ENCODE peak calls at places on chromosome X, in four cellular contexts. One of them, this sample, is unnamed.

GRCh38 chrX:131802836-131803626 is 220.1 kb upstream of the STK26 start:
- DNase-seq in trophoblast cell: peak; percentile 97
- DNase-seq in H1: no peak
- DNase-seq in mesenchymal stem cell: no peak
- DNase-seq in this sample: no peak

GRCh38 chrX:53287493-53288138 is 6.2 kb upstream of the IQSEC2 start:
- DNase-seq in trophoblast cell: peak; percentile 12
- DNase-seq in H1: no peak
- DNase-seq in mesenchymal stem cell: peak; percentile 71
- DNase-seq in this sample: no peak

GRCh38 chrX:39805022-39805421 is 292.7 kb downstream of the BCOR start:
- DNase-seq in trophoblast cell: peak; percentile 68
- DNase-seq in H1: no peak
- DNase-seq in mesenchymal stem cell: no peak
- DNase-seq in this sample: no peak

GRCh38 chrX:152873361-152873760 is 24.5 kb upstream of the ZNF185 start:
- DNase-seq in trophoblast cell: no peak
- DNase-seq in H1: no peak
- DNase-seq in mesenchymal stem cell: no peak
- DNase-seq in this sample: no peak

GRCh38 chrX:53284684-53285447 is 3.5 kb upstream of the IQSEC2 start:
- DNase-seq in trophoblast cell: peak; percentile 70
- DNase-seq in H1: peak; percentile 21
- DNase-seq in mesenchymal stem cell: peak; percentile 46
- DNase-seq in this sample: peak; percentile 42

GRCh38 chrX:48695524-48695875 is 1.0 kb upstream of the SUV39H1 start:
- DNase-seq in trophoblast cell: peak; percentile 46
- DNase-seq in H1: no peak
- DNase-seq in mesenchymal stem cell: peak; percentile 23
- DNase-seq in this sample: no peak

GRCh38 chrX:152197425-152197824 is 59.0 kb upstream of the MAGEA10 start:
- DNase-seq in trophoblast cell: no peak
- DNase-seq in H1: no peak
- DNase-seq in mesenchymal stem cell: no peak
- DNase-seq in this sample: no peak

GRCh38 chrX:110847334-110847733 is 51.7 kb upstream of the CHRDL1 start:
- DNase-seq in trophoblast cell: peak; percentile 90
- DNase-seq in H1: no peak
- DNase-seq in mesenchymal stem cell: peak; percentile 61
- DNase-seq in this sample: peak; percentile 61

GRCh38 chrX:41473936-41474725 is 27.0 kb downstream of the NYX start:
- DNase-seq in trophoblast cell: no peak
- DNase-seq in H1: no peak
- DNase-seq in mesenchymal stem cell: no peak
- DNase-seq in this sample: no peak

GRCh38 chrX:44961817-44962607 is 89.0 kb downstream of the KDM6A start:
- DNase-seq in trophoblast cell: no peak
- DNase-seq in H1: no peak
- DNase-seq in mesenchymal stem cell: no peak
- DNase-seq in this sample: no peak

GRCh38 chrX:124863303-124863702 is 456.4 kb upstream of the TEX13C start:
- DNase-seq in trophoblast cell: no peak
- DNase-seq in H1: no peak
- DNase-seq in mesenchymal stem cell: no peak
- DNase-seq in this sample: no peak

GRCh38 chrX:48508400-48509244 is at the start of gene PORCN:
- DNase-seq in trophoblast cell: peak; percentile 55
- DNase-seq in H1: no peak
- DNase-seq in mesenchymal stem cell: peak; percentile 57
- DNase-seq in this sample: peak; percentile 50

GRCh38 chrX:38987135-38987780 is 186.0 kb downstream of the MID1IP1 start:
- DNase-seq in trophoblast cell: no peak
- DNase-seq in H1: no peak
- DNase-seq in mesenchymal stem cell: no peak
- DNase-seq in this sample: no peak

GRCh38 chrX:10239611-10240064 is 82.9 kb downstream of the CLCN4 start:
- DNase-seq in trophoblast cell: no peak
- DNase-seq in H1: no peak
- DNase-seq in mesenchymal stem cell: peak; percentile 44
- DNase-seq in this sample: no peak

GRCh38 chrX:10296581-10296980 is 139.8 kb downstream of the CLCN4 start:
- DNase-seq in trophoblast cell: no peak
- DNase-seq in H1: no peak
- DNase-seq in mesenchymal stem cell: peak; percentile 79
- DNase-seq in this sample: no peak

DNA sequence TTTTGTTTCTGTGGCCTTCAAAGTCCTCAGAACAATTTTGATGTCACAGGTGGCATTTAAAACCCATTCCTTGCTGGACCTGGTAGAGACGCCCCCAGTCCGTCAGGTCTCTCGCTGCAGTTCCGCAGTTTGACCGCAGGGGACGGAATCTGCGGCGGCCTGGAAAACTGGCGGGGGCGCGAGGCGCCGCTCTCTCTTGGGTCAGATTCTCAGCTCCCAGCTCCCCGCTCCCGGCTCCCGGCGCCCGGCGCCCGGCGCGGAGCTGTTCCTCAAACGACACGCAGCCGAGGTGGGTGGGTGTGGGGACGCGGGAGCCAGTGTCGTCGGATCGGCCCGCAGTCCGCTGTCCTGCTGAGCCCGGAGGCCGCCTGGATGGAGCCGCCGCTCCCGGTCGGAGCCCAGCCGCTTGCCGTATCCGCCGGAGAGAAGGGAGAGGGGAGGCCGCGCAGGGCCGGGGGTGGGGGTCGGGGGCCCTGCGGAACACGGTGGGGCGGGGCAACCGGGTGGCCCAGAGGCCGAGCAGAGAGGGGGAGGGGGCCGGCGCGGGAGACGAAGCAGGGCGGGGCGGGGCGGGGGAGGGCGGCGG is at the start of gene OCRL:
- DNase-seq in trophoblast cell: peak; percentile 75
- DNase-seq in H1: no peak
- DNase-seq in mesenchymal stem cell: peak; percentile 70
- DNase-seq in this sample: peak; percentile 63
- H2BK12ac ChIP-seq in trophoblast cell: no peak within 1 kb of the TSS
- H2BK12ac ChIP-seq in H1: no peak within 1 kb of the TSS
- H2BK12ac ChIP-seq in mesenchymal stem cell: no peak within 1 kb of the TSS
- H2BK12ac ChIP-seq in this sample: no peak within 1 kb of the TSS

GRCh38 chrX:71378752-71379151 is 12.6 kb downstream of the TAF1 start:
- DNase-seq in trophoblast cell: no peak
- DNase-seq in H1: no peak
- DNase-seq in mesenchymal stem cell: no peak
- DNase-seq in this sample: no peak
- H3K36me3 ChIP-seq in trophoblast cell: peaks cover 28% of the 10 kb centered on the region
- H3K36me3 ChIP-seq in H1: peaks cover 48% of the 10 kb centered on the region
- H3K36me3 ChIP-seq in mesenchymal stem cell: peaks cover 29% of the 10 kb centered on the region
- H3K36me3 ChIP-seq in this sample: peaks cover 96% of the 10 kb centered on the region

DNA sequence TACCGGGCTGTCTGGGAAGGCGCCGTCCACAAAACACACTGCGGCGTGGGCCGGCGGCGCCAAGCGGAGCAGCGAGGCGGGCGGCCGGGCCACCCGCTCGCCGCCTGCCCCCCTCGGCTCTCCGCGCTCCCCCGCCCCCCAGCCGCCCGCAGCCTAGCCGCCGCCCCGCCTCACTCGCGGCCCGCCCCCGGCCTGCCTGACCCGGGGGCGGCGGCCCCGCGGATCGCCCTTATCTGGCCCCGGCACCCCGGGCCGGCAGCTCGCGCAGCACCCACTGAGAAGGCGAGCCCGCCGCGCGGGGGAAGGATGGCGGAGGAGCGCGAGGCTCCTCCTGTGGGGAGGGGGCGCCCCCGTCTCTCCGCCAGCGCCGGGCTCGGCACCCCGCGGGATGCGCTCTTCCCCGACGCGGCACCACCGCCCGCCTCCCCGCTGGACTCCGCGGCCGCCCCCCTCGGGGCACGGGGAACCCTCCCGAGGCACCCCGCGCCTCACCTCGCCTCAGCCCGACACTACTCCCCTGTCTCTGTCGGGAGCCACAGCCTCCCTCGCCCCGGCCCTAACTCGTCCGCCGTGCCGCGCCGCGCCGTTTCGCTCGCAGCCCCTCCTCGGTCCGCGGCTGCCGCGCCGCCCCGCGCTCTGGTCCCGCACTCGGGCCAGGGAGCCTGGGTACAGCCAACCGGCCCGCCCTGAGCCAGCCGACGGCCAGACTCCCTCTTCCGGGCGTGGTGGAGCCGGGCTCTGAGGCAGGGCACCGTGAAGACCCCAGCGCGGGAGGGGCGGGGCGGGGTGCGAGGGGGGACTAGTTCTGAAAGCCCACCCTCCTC is 564 bp downstream of the ATP11C start:
- DNase-seq in trophoblast cell: peak; percentile 48
- DNase-seq in H1: no peak
- DNase-seq in mesenchymal stem cell: peak; percentile 37
- DNase-seq in this sample: no peak
- H3K4ac ChIP-seq in trophoblast cell: peak overlapping the region; percentile 97
- H3K4ac ChIP-seq in H1: no peak overlapping the region
- H3K4ac ChIP-seq in mesenchymal stem cell: peak overlapping the region; percentile 47
- H3K4ac ChIP-seq in this sample: no peak overlapping the region

GRCh38 chrX:119401569-119401968 is 2.4 kb downstream of the SLC25A43 start:
- DNase-seq in trophoblast cell: peak; percentile 39
- DNase-seq in H1: no peak
- DNase-seq in mesenchymal stem cell: no peak
- DNase-seq in this sample: no peak

GRCh38 chrX:119402588-119402987 is 3.5 kb downstream of the SLC25A43 start:
- DNase-seq in trophoblast cell: no peak
- DNase-seq in H1: no peak
- DNase-seq in mesenchymal stem cell: no peak
- DNase-seq in this sample: no peak

GRCh38 chrX:119399772-119400101 is 601 bp downstream of the SLC25A43 start:
- DNase-seq in trophoblast cell: no peak
- DNase-seq in H1: no peak
- DNase-seq in mesenchymal stem cell: no peak
- DNase-seq in this sample: no peak

GRCh38 chrX:119398587-119398973 is 556 bp upstream of the SLC25A43 start:
- DNase-seq in trophoblast cell: no peak
- DNase-seq in H1: no peak
- DNase-seq in mesenchymal stem cell: peak; percentile 24
- DNase-seq in this sample: no peak

DNA sequence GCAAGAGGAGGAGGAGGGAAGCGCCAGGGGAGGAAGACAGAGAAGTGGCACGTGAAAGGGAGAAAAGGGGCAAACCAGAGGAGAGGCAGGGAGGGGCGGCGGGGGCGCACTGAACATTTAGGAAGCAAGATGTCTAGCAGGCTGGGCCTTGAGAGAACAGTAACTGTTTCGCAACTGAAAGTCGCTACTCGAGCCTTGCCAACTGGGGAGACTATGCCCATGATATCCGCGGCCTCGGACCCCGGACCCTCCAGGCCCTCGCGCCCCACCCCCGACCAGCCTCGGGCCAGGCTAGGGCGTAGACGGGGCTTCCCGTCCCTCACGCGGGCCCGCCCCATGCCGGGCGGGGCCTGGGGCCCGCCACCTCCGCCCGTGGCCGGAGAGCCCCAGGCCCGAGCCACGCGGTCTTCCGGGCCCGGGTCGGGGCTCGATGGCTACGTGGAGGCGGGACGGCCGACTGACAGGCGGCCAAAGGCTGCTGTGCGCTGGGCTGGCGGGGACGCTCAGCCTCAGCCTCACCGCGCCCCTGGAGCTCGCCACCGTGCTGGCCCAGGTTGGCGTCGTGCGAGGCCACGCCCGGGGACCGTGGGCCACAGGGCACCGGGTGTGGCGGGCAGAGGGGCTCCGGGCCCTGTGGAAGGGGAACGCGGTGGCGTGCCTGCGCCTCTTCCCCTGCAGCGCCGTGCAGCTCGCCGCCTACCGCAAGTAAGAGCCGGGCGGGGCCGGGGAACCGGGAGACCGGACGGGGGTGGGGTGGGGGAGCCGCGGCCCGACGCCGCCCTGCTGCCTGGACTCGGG is at the start of gene SLC25A43:
- DNase-seq in trophoblast cell: peak; percentile 38
- DNase-seq in H1: no peak
- DNase-seq in mesenchymal stem cell: peak; percentile 31
- DNase-seq in this sample: no peak
- H2BK12ac ChIP-seq in trophoblast cell: no peak within 1 kb of the TSS
- H2BK12ac ChIP-seq in H1: no peak within 1 kb of the TSS
- H2BK12ac ChIP-seq in mesenchymal stem cell: peak within 1 kb of the TSS; percentile 72
- H2BK12ac ChIP-seq in this sample: no peak within 1 kb of the TSS

DNA sequence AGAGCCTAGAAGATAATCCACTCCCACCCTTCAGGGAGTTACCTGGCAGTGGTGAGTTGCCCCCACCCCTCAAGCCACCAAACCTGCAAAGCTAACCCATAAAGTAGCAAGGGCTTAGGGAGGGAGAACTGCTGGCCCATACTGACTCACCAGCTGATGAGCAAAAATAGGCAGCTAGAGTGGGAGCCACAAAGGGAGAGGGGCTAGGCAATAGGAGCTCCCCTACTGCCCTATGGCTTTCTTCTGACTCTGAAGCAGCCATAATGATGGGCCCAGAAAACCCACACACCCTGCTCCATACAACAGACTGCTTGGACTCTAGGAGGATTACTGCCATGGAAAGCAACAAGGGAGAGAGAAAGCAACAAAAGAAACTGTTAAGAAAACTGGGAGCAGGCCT is 8.0 kb downstream of the SNX12 start:
- DNase-seq in trophoblast cell: no peak
- DNase-seq in H1: no peak
- DNase-seq in mesenchymal stem cell: no peak
- DNase-seq in this sample: no peak
- H3K36me3 ChIP-seq in trophoblast cell: peaks cover 14% of the 10 kb centered on the region
- H3K36me3 ChIP-seq in H1: peaks cover 26% of the 10 kb centered on the region
- H3K36me3 ChIP-seq in mesenchymal stem cell: peaks cover 21% of the 10 kb centered on the region
- H3K36me3 ChIP-seq in this sample: peaks cover 45% of the 10 kb centered on the region

GRCh38 chrX:72027914-72028307 is 103.8 kb downstream of the RTL5 start:
- DNase-seq in trophoblast cell: no peak
- DNase-seq in H1: no peak
- DNase-seq in mesenchymal stem cell: no peak
- DNase-seq in this sample: no peak
- H3K4ac ChIP-seq in trophoblast cell: no peak overlapping the region
- H3K4ac ChIP-seq in H1: no peak overlapping the region
- H3K4ac ChIP-seq in mesenchymal stem cell: no peak overlapping the region
- H3K4ac ChIP-seq in this sample: no peak overlapping the region

GRCh38 chrX:9062621-9063020 is 28.7 kb upstream of the FAM9B start:
- DNase-seq in trophoblast cell: peak; percentile 61
- DNase-seq in H1: no peak
- DNase-seq in mesenchymal stem cell: no peak
- DNase-seq in this sample: no peak
- H2BK12ac ChIP-seq in trophoblast cell: no peak overlapping the region
- H2BK12ac ChIP-seq in H1: no peak overlapping the region
- H2BK12ac ChIP-seq in mesenchymal stem cell: no peak overlapping the region
- H2BK12ac ChIP-seq in this sample: no peak overlapping the region

GRCh38 chrX:65745427-65745826 is 78.0 kb downstream of the MSN start:
- DNase-seq in trophoblast cell: no peak
- DNase-seq in H1: no peak
- DNase-seq in mesenchymal stem cell: no peak
- DNase-seq in this sample: no peak

GRCh38 chrX:65744965-65745364 is 77.5 kb downstream of the MSN start:
- DNase-seq in trophoblast cell: no peak
- DNase-seq in H1: no peak
- DNase-seq in mesenchymal stem cell: no peak
- DNase-seq in this sample: no peak

GRCh38 chrX:65741823-65742222 is 74.4 kb downstream of the MSN start:
- DNase-seq in trophoblast cell: no peak
- DNase-seq in H1: no peak
- DNase-seq in mesenchymal stem cell: no peak
- DNase-seq in this sample: no peak

GRCh38 chrX:65745992-65746391 is 78.5 kb downstream of the MSN start:
- DNase-seq in trophoblast cell: no peak
- DNase-seq in H1: no peak
- DNase-seq in mesenchymal stem cell: no peak
- DNase-seq in this sample: no peak

GRCh38 chrX:65740909-65741308 is 73.5 kb downstream of the MSN start:
- DNase-seq in trophoblast cell: no peak
- DNase-seq in H1: no peak
- DNase-seq in mesenchymal stem cell: no peak
- DNase-seq in this sample: no peak
- H3K36me3 ChIP-seq in trophoblast cell: peaks cover 22% of the 10 kb centered on the region
- H3K36me3 ChIP-seq in H1: peaks cover 30% of the 10 kb centered on the region
- H3K36me3 ChIP-seq in mesenchymal stem cell: peaks cover 34% of the 10 kb centered on the region
- H3K36me3 ChIP-seq in this sample: peaks cover 24% of the 10 kb centered on the region

This sample was measured in neuronal stem cell.